ENCODE peak calls at places on chromosomes 12 and 14, in five cellular contexts. One of them, this sample, is unnamed.

GRCh38 chr14:73764881-73765280 is 50.7 kb upstream of the PNMA1 start:
- DNase-seq in psoas muscle: peak
- DNase-seq in chondrocyte: no peak
- DNase-seq in cardiac muscle cell: no peak
- DNase-seq in effector memory CD8-positive, alpha-beta T cell: no peak
- DNase-seq in this sample: no peak

GRCh38 chr14:104280902-104281767 is 142.7 kb downstream of the KIF26A start:
- DNase-seq in psoas muscle: peak
- DNase-seq in chondrocyte: peak
- DNase-seq in cardiac muscle cell: no peak
- DNase-seq in effector memory CD8-positive, alpha-beta T cell: no peak
- DNase-seq in this sample: no peak

GRCh38 chr12:66693901-66694513 is 15.1 kb upstream of the GRIP1 start:
- DNase-seq in psoas muscle: no peak
- DNase-seq in chondrocyte: no peak
- DNase-seq in cardiac muscle cell: peak
- DNase-seq in effector memory CD8-positive, alpha-beta T cell: peak
- DNase-seq in this sample: peak

GRCh38 chr12:13571035-13571434 is 374.5 kb downstream of the EMP1 start:
- DNase-seq in psoas muscle: no peak
- DNase-seq in chondrocyte: no peak
- DNase-seq in cardiac muscle cell: no peak
- DNase-seq in effector memory CD8-positive, alpha-beta T cell: no peak
- DNase-seq in this sample: no peak

GRCh38 chr12:68349921-68350606 is 17.9 kb upstream of the MDM1 start:
- DNase-seq in psoas muscle: no peak
- DNase-seq in chondrocyte: no peak
- DNase-seq in cardiac muscle cell: no peak
- DNase-seq in effector memory CD8-positive, alpha-beta T cell: no peak
- DNase-seq in this sample: no peak

GRCh38 chr14:26370118-26370517 is 227.7 kb downstream of the NOVA1 start:
- DNase-seq in psoas muscle: no peak
- DNase-seq in chondrocyte: no peak
- DNase-seq in cardiac muscle cell: peak
- DNase-seq in effector memory CD8-positive, alpha-beta T cell: no peak
- DNase-seq in this sample: peak

GRCh38 chr12:29698756-29699155 is 85.0 kb downstream of the TMTC1 start:
- DNase-seq in psoas muscle: no peak
- DNase-seq in chondrocyte: no peak
- DNase-seq in cardiac muscle cell: no peak
- DNase-seq in effector memory CD8-positive, alpha-beta T cell: no peak
- DNase-seq in this sample: no peak

GRCh38 chr12:60101715-60102114 is 505.9 kb downstream of the SLC16A7 start:
- DNase-seq in psoas muscle: no peak
- DNase-seq in chondrocyte: no peak
- DNase-seq in cardiac muscle cell: no peak
- DNase-seq in effector memory CD8-positive, alpha-beta T cell: no peak
- DNase-seq in this sample: no peak

GRCh38 chr12:93387780-93388179 is 10.1 kb downstream of the NUDT4 start:
- DNase-seq in psoas muscle: no peak
- DNase-seq in chondrocyte: no peak
- DNase-seq in cardiac muscle cell: no peak
- DNase-seq in effector memory CD8-positive, alpha-beta T cell: no peak
- DNase-seq in this sample: no peak

GRCh38 chr12:124940393-124941169 is 26.1 kb upstream of the UBC start:
- DNase-seq in psoas muscle: peak
- DNase-seq in chondrocyte: peak
- DNase-seq in cardiac muscle cell: peak
- DNase-seq in effector memory CD8-positive, alpha-beta T cell: peak
- DNase-seq in this sample: peak

GRCh38 chr12:29552994-29553748 is 55.7 kb upstream of the OVCH1 start:
- DNase-seq in psoas muscle: no peak
- DNase-seq in chondrocyte: no peak
- DNase-seq in cardiac muscle cell: no peak
- DNase-seq in effector memory CD8-positive, alpha-beta T cell: no peak
- DNase-seq in this sample: no peak

GRCh38 chr12:58416211-58416610 is 474.8 kb downstream of the ATP23 start:
- DNase-seq in psoas muscle: no peak
- DNase-seq in chondrocyte: no peak
- DNase-seq in cardiac muscle cell: no peak
- DNase-seq in effector memory CD8-positive, alpha-beta T cell: no peak
- DNase-seq in this sample: no peak

GRCh38 chr12:52204095-52204930 is 12.5 kb upstream of the KRT80 start:
- DNase-seq in psoas muscle: no peak
- DNase-seq in chondrocyte: peak
- DNase-seq in cardiac muscle cell: no peak
- DNase-seq in effector memory CD8-positive, alpha-beta T cell: no peak
- DNase-seq in this sample: no peak

GRCh38 chr12:14193623-14194022 is 171.9 kb upstream of the ATF7IP start:
- DNase-seq in psoas muscle: no peak
- DNase-seq in chondrocyte: no peak
- DNase-seq in cardiac muscle cell: no peak
- DNase-seq in effector memory CD8-positive, alpha-beta T cell: no peak
- DNase-seq in this sample: no peak

GRCh38 chr14:24367506-24368214 is at the start of gene NFATC4:
- DNase-seq in psoas muscle: peak
- DNase-seq in chondrocyte: no peak
- DNase-seq in cardiac muscle cell: peak
- DNase-seq in effector memory CD8-positive, alpha-beta T cell: no peak
- DNase-seq in this sample: no peak

GRCh38 chr14:64467131-64467530 is 1.8 kb downstream of the AKAP5 start:
- DNase-seq in psoas muscle: no peak
- DNase-seq in chondrocyte: no peak
- DNase-seq in cardiac muscle cell: no peak
- DNase-seq in effector memory CD8-positive, alpha-beta T cell: no peak
- DNase-seq in this sample: no peak

GRCh38 chr12:19739195-19739776 is 300.0 kb downstream of the AEBP2 start:
- DNase-seq in psoas muscle: no peak
- DNase-seq in chondrocyte: no peak
- DNase-seq in cardiac muscle cell: peak
- DNase-seq in effector memory CD8-positive, alpha-beta T cell: peak
- DNase-seq in this sample: peak

GRCh38 chr14:79708991-79709390 is 502.3 kb downstream of the DIO2 start:
- DNase-seq in psoas muscle: no peak
- DNase-seq in chondrocyte: no peak
- DNase-seq in cardiac muscle cell: no peak
- DNase-seq in effector memory CD8-positive, alpha-beta T cell: no peak
- DNase-seq in this sample: no peak

GRCh38 chr14:93012516-93013367 is 89.8 kb downstream of the CHGA start:
- DNase-seq in psoas muscle: no peak
- DNase-seq in chondrocyte: no peak
- DNase-seq in cardiac muscle cell: no peak
- DNase-seq in effector memory CD8-positive, alpha-beta T cell: no peak
- DNase-seq in this sample: no peak

GRCh38 chr14:72869407-72870329 is 24.2 kb downstream of the DPF3 start:
- DNase-seq in psoas muscle: no peak
- DNase-seq in chondrocyte: no peak
- DNase-seq in cardiac muscle cell: peak
- DNase-seq in effector memory CD8-positive, alpha-beta T cell: no peak
- DNase-seq in this sample: no peak

GRCh38 chr12:105725054-105725453 is 394.6 kb downstream of the C12orf75 start:
- DNase-seq in psoas muscle: no peak
- DNase-seq in chondrocyte: no peak
- DNase-seq in cardiac muscle cell: no peak
- DNase-seq in effector memory CD8-positive, alpha-beta T cell: no peak
- DNase-seq in this sample: no peak

GRCh38 chr12:6377667-6377994 is 2.3 kb upstream of the SCNN1A start:
- DNase-seq in psoas muscle: no peak
- DNase-seq in chondrocyte: no peak
- DNase-seq in cardiac muscle cell: no peak
- DNase-seq in effector memory CD8-positive, alpha-beta T cell: no peak
- DNase-seq in this sample: no peak

GRCh38 chr14:58626441-58626840 is 11.3 kb upstream of the DACT1 start:
- DNase-seq in psoas muscle: no peak
- DNase-seq in chondrocyte: no peak
- DNase-seq in cardiac muscle cell: no peak
- DNase-seq in effector memory CD8-positive, alpha-beta T cell: no peak
- DNase-seq in this sample: no peak

GRCh38 chr12:57229634-57230380 is at the start of gene SHMT2:
- DNase-seq in psoas muscle: peak
- DNase-seq in chondrocyte: peak
- DNase-seq in cardiac muscle cell: peak
- DNase-seq in effector memory CD8-positive, alpha-beta T cell: peak
- DNase-seq in this sample: peak

GRCh38 chr12:45415393-45415817 is 199.5 kb downstream of the ANO6 start:
- DNase-seq in psoas muscle: peak
- DNase-seq in chondrocyte: no peak
- DNase-seq in cardiac muscle cell: no peak
- DNase-seq in effector memory CD8-positive, alpha-beta T cell: no peak
- DNase-seq in this sample: no peak

GRCh38 chr12:113239811-113240331 is 18.6 kb downstream of the TPCN1 start:
- DNase-seq in psoas muscle: no peak
- DNase-seq in chondrocyte: peak
- DNase-seq in cardiac muscle cell: peak
- DNase-seq in effector memory CD8-positive, alpha-beta T cell: no peak
- DNase-seq in this sample: peak

GRCh38 chr12:91072931-91073330 is 15.1 kb upstream of the KERA start:
- DNase-seq in psoas muscle: no peak
- DNase-seq in chondrocyte: no peak
- DNase-seq in cardiac muscle cell: no peak
- DNase-seq in effector memory CD8-positive, alpha-beta T cell: no peak
- DNase-seq in this sample: no peak

GRCh38 chr14:39232554-39233415 is 930 bp upstream of the MIA2 start:
- DNase-seq in psoas muscle: no peak
- DNase-seq in chondrocyte: no peak
- DNase-seq in cardiac muscle cell: no peak
- DNase-seq in effector memory CD8-positive, alpha-beta T cell: no peak
- DNase-seq in this sample: no peak

GRCh38 chr12:286531-287300 is 24.1 kb upstream of the SLC6A13 start:
- DNase-seq in psoas muscle: no peak
- DNase-seq in chondrocyte: no peak
- DNase-seq in cardiac muscle cell: no peak
- DNase-seq in effector memory CD8-positive, alpha-beta T cell: no peak
- DNase-seq in this sample: no peak